ENCODE peak calls at places on chromosomes 4 and X, in six cellular contexts. One of them, this sample, is unnamed.

GRCh38 chr4:86569103-86569870 is 24.8 kb upstream of the PTPN13 start:
- DNase-seq in GM10248: no peak
- DNase-seq in neural crest cell: no peak
- DNase-seq in colonic mucosa: no peak
- DNase-seq in epithelial cell of esophagus: no peak
- DNase-seq in body of pancreas: no peak
- DNase-seq in this sample: no peak

GRCh38 chr4:30719363-30720020 is 677 bp upstream of the PCDH7 start:
- DNase-seq in neural crest cell: peak
- DNase-seq in GM10248: peak
- DNase-seq in colonic mucosa: peak
- DNase-seq in body of pancreas: peak
- DNase-seq in epithelial cell of esophagus: peak
- DNase-seq in this sample: peak

GRCh38 chr4:181688886-181689285 is 554.3 kb upstream of the TENM3 start:
- DNase-seq in epithelial cell of esophagus: no peak
- DNase-seq in colonic mucosa: no peak
- DNase-seq in body of pancreas: no peak
- DNase-seq in GM10248: no peak
- DNase-seq in neural crest cell: no peak
- DNase-seq in this sample: no peak

GRCh38 chr4:143404555-143404954 is 67.9 kb downstream of the GAB1 start:
- DNase-seq in colonic mucosa: no peak
- DNase-seq in GM10248: peak
- DNase-seq in neural crest cell: no peak
- DNase-seq in epithelial cell of esophagus: no peak
- DNase-seq in body of pancreas: no peak
- DNase-seq in this sample: no peak

GRCh38 chr4:54094449-54094848 is 5.5 kb upstream of the GSX2 start:
- DNase-seq in colonic mucosa: no peak
- DNase-seq in GM10248: no peak
- DNase-seq in neural crest cell: no peak
- DNase-seq in body of pancreas: no peak
- DNase-seq in epithelial cell of esophagus: no peak
- DNase-seq in this sample: no peak

GRCh38 chr4:151407466-151408379 is 1.3 kb upstream of the FHIP1A start:
- DNase-seq in body of pancreas: peak
- DNase-seq in epithelial cell of esophagus: peak
- DNase-seq in neural crest cell: no peak
- DNase-seq in GM10248: peak
- DNase-seq in colonic mucosa: peak
- DNase-seq in this sample: no peak

GRCh38 chrX:6693051-6693450 is 158.1 kb upstream of the VCX3A start:
- DNase-seq in body of pancreas: no peak
- DNase-seq in neural crest cell: no peak
- DNase-seq in epithelial cell of esophagus: no peak
- DNase-seq in GM10248: no peak
- DNase-seq in colonic mucosa: no peak
- DNase-seq in this sample: no peak

GRCh38 chr4:41141910-41142309 is 72.4 kb downstream of the APBB2 start:
- DNase-seq in colonic mucosa: no peak
- DNase-seq in neural crest cell: no peak
- DNase-seq in body of pancreas: no peak
- DNase-seq in GM10248: no peak
- DNase-seq in epithelial cell of esophagus: peak
- DNase-seq in this sample: no peak

GRCh38 chr4:108270466-108271450 is 102.0 kb upstream of the LEF1 start:
- DNase-seq in colonic mucosa: no peak
- DNase-seq in GM10248: no peak
- DNase-seq in epithelial cell of esophagus: peak
- DNase-seq in neural crest cell: no peak
- DNase-seq in body of pancreas: no peak
- DNase-seq in this sample: no peak

GRCh38 chr4:116636917-116637316 is 448.5 kb downstream of the TRAM1L1 start:
- DNase-seq in body of pancreas: no peak
- DNase-seq in neural crest cell: no peak
- DNase-seq in GM10248: peak
- DNase-seq in epithelial cell of esophagus: no peak
- DNase-seq in colonic mucosa: no peak
- DNase-seq in this sample: no peak

GRCh38 chr4:1086011-1086410 is 27.4 kb downstream of the RNF212 start:
- DNase-seq in body of pancreas: no peak
- DNase-seq in GM10248: no peak
- DNase-seq in colonic mucosa: no peak
- DNase-seq in neural crest cell: no peak
- DNase-seq in epithelial cell of esophagus: no peak
- DNase-seq in this sample: no peak

GRCh38 chr4:4421356-4421755 is 34.5 kb downstream of the NSG1 start:
- DNase-seq in epithelial cell of esophagus: no peak
- DNase-seq in GM10248: no peak
- DNase-seq in body of pancreas: no peak
- DNase-seq in colonic mucosa: no peak
- DNase-seq in neural crest cell: no peak
- DNase-seq in this sample: no peak

GRCh38 chr4:33369366-33369899 is 2649.3 kb downstream of the PCDH7 start:
- DNase-seq in GM10248: no peak
- DNase-seq in neural crest cell: no peak
- DNase-seq in body of pancreas: no peak
- DNase-seq in epithelial cell of esophagus: peak
- DNase-seq in colonic mucosa: no peak
- DNase-seq in this sample: no peak

GRCh38 chrX:65961714-65962113 is 78.2 kb downstream of the VSIG4 start:
- DNase-seq in epithelial cell of esophagus: no peak
- DNase-seq in GM10248: no peak
- DNase-seq in body of pancreas: no peak
- DNase-seq in neural crest cell: no peak
- DNase-seq in colonic mucosa: no peak
- DNase-seq in this sample: no peak

GRCh38 chrX:121160987-121161386 is 113.6 kb downstream of the GLUD2 start:
- DNase-seq in colonic mucosa: no peak
- DNase-seq in epithelial cell of esophagus: peak
- DNase-seq in GM10248: peak
- DNase-seq in neural crest cell: no peak
- DNase-seq in body of pancreas: no peak
- DNase-seq in this sample: no peak

GRCh38 chrX:123959281-123960063 is 2.0 kb upstream of the STAG2 start:
- DNase-seq in neural crest cell: peak
- DNase-seq in epithelial cell of esophagus: peak
- DNase-seq in body of pancreas: peak
- DNase-seq in colonic mucosa: peak
- DNase-seq in GM10248: no peak
- DNase-seq in this sample: no peak

GRCh38 chr4:176927664-176928063 is 134.9 kb upstream of the VEGFC start:
- DNase-seq in colonic mucosa: no peak
- DNase-seq in body of pancreas: no peak
- DNase-seq in GM10248: no peak
- DNase-seq in epithelial cell of esophagus: peak
- DNase-seq in neural crest cell: no peak
- DNase-seq in this sample: no peak

GRCh38 chrX:22698151-22698550 is 301.6 kb upstream of the DDX53 start:
- DNase-seq in colonic mucosa: no peak
- DNase-seq in GM10248: no peak
- DNase-seq in body of pancreas: no peak
- DNase-seq in neural crest cell: no peak
- DNase-seq in epithelial cell of esophagus: no peak
- DNase-seq in this sample: no peak

GRCh38 chr4:123871351-123871750 is 474.8 kb downstream of the SPRY1 start:
- DNase-seq in GM10248: no peak
- DNase-seq in neural crest cell: no peak
- DNase-seq in epithelial cell of esophagus: no peak
- DNase-seq in body of pancreas: no peak
- DNase-seq in colonic mucosa: no peak
- DNase-seq in this sample: no peak

GRCh38 chr4:180350866-180351350 is 1892.3 kb upstream of the TENM3 start:
- DNase-seq in colonic mucosa: no peak
- DNase-seq in GM10248: no peak
- DNase-seq in epithelial cell of esophagus: no peak
- DNase-seq in body of pancreas: no peak
- DNase-seq in neural crest cell: no peak
- DNase-seq in this sample: no peak

GRCh38 chr4:24656906-24657305 is 72.6 kb upstream of the DHX15 start:
- DNase-seq in GM10248: no peak
- DNase-seq in colonic mucosa: no peak
- DNase-seq in epithelial cell of esophagus: peak
- DNase-seq in body of pancreas: no peak
- DNase-seq in neural crest cell: no peak
- DNase-seq in this sample: no peak

GRCh38 chrX:119237526-119238035 is 1.5 kb downstream of the PGRMC1 start:
- DNase-seq in GM10248: no peak
- DNase-seq in colonic mucosa: no peak
- DNase-seq in epithelial cell of esophagus: peak
- DNase-seq in body of pancreas: no peak
- DNase-seq in neural crest cell: no peak
- DNase-seq in this sample: no peak

GRCh38 chrX:115535844-115536243 is 25.1 kb upstream of the PLS3 start:
- DNase-seq in colonic mucosa: no peak
- DNase-seq in neural crest cell: no peak
- DNase-seq in GM10248: no peak
- DNase-seq in epithelial cell of esophagus: peak
- DNase-seq in body of pancreas: no peak
- DNase-seq in this sample: no peak

GRCh38 chr4:25406081-25406692 is 29.1 kb downstream of the ANAPC4 start:
- DNase-seq in epithelial cell of esophagus: no peak
- DNase-seq in GM10248: no peak
- DNase-seq in colonic mucosa: no peak
- DNase-seq in neural crest cell: no peak
- DNase-seq in body of pancreas: no peak
- DNase-seq in this sample: no peak

GRCh38 chr4:20288846-20289512 is 37.3 kb downstream of the SLIT2 start:
- DNase-seq in epithelial cell of esophagus: peak
- DNase-seq in body of pancreas: no peak
- DNase-seq in GM10248: no peak
- DNase-seq in colonic mucosa: no peak
- DNase-seq in neural crest cell: no peak
- DNase-seq in this sample: no peak

GRCh38 chr4:13645075-13645474 is 17.6 kb upstream of the BOD1L1 start:
- DNase-seq in neural crest cell: no peak
- DNase-seq in epithelial cell of esophagus: no peak
- DNase-seq in colonic mucosa: no peak
- DNase-seq in GM10248: no peak
- DNase-seq in body of pancreas: no peak
- DNase-seq in this sample: no peak
- TF ChIP-seq CTCF in neural crest cell: no peak
- TF ChIP-seq CTCF in epithelial cell of esophagus: no peak
- TF ChIP-seq CTCF in colonic mucosa: no peak
- TF ChIP-seq CTCF in GM10248: no peak
- TF ChIP-seq CTCF in body of pancreas: no peak
- TF ChIP-seq CTCF in this sample: peak

GRCh38 chrX:110211340-110211739 is 106.5 kb downstream of the AMMECR1 start:
- DNase-seq in body of pancreas: no peak
- DNase-seq in colonic mucosa: no peak
- DNase-seq in neural crest cell: no peak
- DNase-seq in GM10248: no peak
- DNase-seq in epithelial cell of esophagus: peak
- DNase-seq in this sample: no peak

GRCh38 chrX:110214684-110215083 is 103.2 kb downstream of the AMMECR1 start:
- DNase-seq in epithelial cell of esophagus: no peak
- DNase-seq in neural crest cell: no peak
- DNase-seq in colonic mucosa: no peak
- DNase-seq in body of pancreas: no peak
- DNase-seq in GM10248: no peak
- DNase-seq in this sample: no peak

GRCh38 chrX:110213183-110213582 is 104.7 kb downstream of the AMMECR1 start:
- DNase-seq in colonic mucosa: no peak
- DNase-seq in neural crest cell: no peak
- DNase-seq in GM10248: no peak
- DNase-seq in epithelial cell of esophagus: peak
- DNase-seq in body of pancreas: no peak
- DNase-seq in this sample: no peak

GRCh38 chrX:110210417-110211139 is 107.3 kb downstream of the AMMECR1 start:
- DNase-seq in epithelial cell of esophagus: peak
- DNase-seq in GM10248: no peak
- DNase-seq in neural crest cell: no peak
- DNase-seq in colonic mucosa: no peak
- DNase-seq in body of pancreas: no peak
- DNase-seq in this sample: no peak

DNA sequence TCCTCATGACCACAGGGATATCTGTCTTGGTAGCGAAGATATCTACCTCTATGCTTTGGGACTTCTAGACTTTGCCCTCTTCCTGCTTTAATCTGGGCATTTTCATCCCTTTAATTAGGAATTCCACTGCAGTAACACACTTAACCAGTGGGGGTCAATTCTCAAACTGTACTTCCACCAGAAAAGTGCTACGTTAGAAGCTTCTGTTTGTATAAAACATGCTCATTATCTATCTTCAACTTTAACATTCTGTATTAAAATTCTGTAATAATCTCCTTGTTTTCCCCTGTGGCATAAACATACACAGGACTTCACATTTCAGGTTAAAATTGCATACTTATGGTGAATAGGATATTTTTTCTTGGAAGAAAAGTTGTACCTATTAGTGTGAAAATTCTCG is 105.6 kb downstream of the AMMECR1 start:
- DNase-seq in colonic mucosa: no peak
- DNase-seq in GM10248: no peak
- DNase-seq in neural crest cell: no peak
- DNase-seq in body of pancreas: no peak
- DNase-seq in epithelial cell of esophagus: no peak
- DNase-seq in this sample: no peak
- TF ChIP-seq CTCF in colonic mucosa: peak
- TF ChIP-seq CTCF in GM10248: no peak
- TF ChIP-seq CTCF in neural crest cell: peak
- TF ChIP-seq CTCF in body of pancreas: no peak
- TF ChIP-seq CTCF in epithelial cell of esophagus: no peak
- TF ChIP-seq CTCF in this sample: peak

GRCh38 chr4:58514299-58514698 is 1404.1 kb upstream of the IGFBP7 start:
- DNase-seq in colonic mucosa: no peak
- DNase-seq in GM10248: no peak
- DNase-seq in body of pancreas: no peak
- DNase-seq in neural crest cell: no peak
- DNase-seq in epithelial cell of esophagus: no peak
- DNase-seq in this sample: no peak
- TF ChIP-seq CTCF in colonic mucosa: no peak
- TF ChIP-seq CTCF in GM10248: no peak
- TF ChIP-seq CTCF in body of pancreas: no peak
- TF ChIP-seq CTCF in neural crest cell: no peak
- TF ChIP-seq CTCF in epithelial cell of esophagus: no peak
- TF ChIP-seq CTCF in this sample: no peak

GRCh38 chr4:153533387-153533786 is 67.2 kb downstream of the TMEM131L start:
- DNase-seq in neural crest cell: no peak
- DNase-seq in body of pancreas: no peak
- DNase-seq in GM10248: no peak
- DNase-seq in colonic mucosa: no peak
- DNase-seq in epithelial cell of esophagus: no peak
- DNase-seq in this sample: no peak

GRCh38 chr4:153538408-153539057 is 72.4 kb downstream of the TMEM131L start:
- DNase-seq in epithelial cell of esophagus: peak
- DNase-seq in GM10248: no peak
- DNase-seq in neural crest cell: no peak
- DNase-seq in colonic mucosa: no peak
- DNase-seq in body of pancreas: peak
- DNase-seq in this sample: peak

GRCh38 chr4:153534792-153535629 is 68.9 kb downstream of the TMEM131L start:
- DNase-seq in colonic mucosa: no peak
- DNase-seq in body of pancreas: no peak
- DNase-seq in GM10248: no peak
- DNase-seq in epithelial cell of esophagus: no peak
- DNase-seq in neural crest cell: no peak
- DNase-seq in this sample: no peak

GRCh38 chr4:153537493-153537960 is 71.4 kb downstream of the TMEM131L start:
- DNase-seq in colonic mucosa: no peak
- DNase-seq in GM10248: no peak
- DNase-seq in neural crest cell: no peak
- DNase-seq in epithelial cell of esophagus: no peak
- DNase-seq in body of pancreas: no peak
- DNase-seq in this sample: no peak

GRCh38 chr4:153535735-153536494 is 69.8 kb downstream of the TMEM131L start:
- DNase-seq in neural crest cell: no peak
- DNase-seq in body of pancreas: no peak
- DNase-seq in epithelial cell of esophagus: no peak
- DNase-seq in GM10248: no peak
- DNase-seq in colonic mucosa: no peak
- DNase-seq in this sample: no peak
- TF ChIP-seq CTCF in neural crest cell: no peak
- TF ChIP-seq CTCF in body of pancreas: no peak
- TF ChIP-seq CTCF in epithelial cell of esophagus: no peak
- TF ChIP-seq CTCF in GM10248: no peak
- TF ChIP-seq CTCF in colonic mucosa: no peak
- TF ChIP-seq CTCF in this sample: no peak

This sample was measured in glutamatergic neuron.